ENCODE peak calls at places on chromosome 18, in seven cellular contexts. S, M, U, L, R, E and Y are unnamed samples. For H3K36me3, the result is how much of the 10 kb centered on the place peaks cover.

GRCh38 chr18:67359868-67360838 is 156.4 kb downstream of the DSEL start:
- DNase-seq in S (no peak), M (peak), U (no peak), L (peak), R (peak), E (no peak), Y (peak)

GRCh38 chr18:56815926-56816325 is 164.8 kb downstream of the WDR7 start:
- DNase-seq in S (no peak), M (no peak), U (no peak), L (no peak), R (peak), E (no peak), Y (peak)

GRCh38 chr18:9135912-9136314 is 668 bp upstream of the ANKRD12 start:
- DNase-seq in S (no peak), M (peak), U (peak), L (no peak), R (peak), E (peak), Y (no peak)

GRCh38 chr18:59919026-59919425 is 19.2 kb downstream of the PMAIP1 start:
- DNase-seq in S (no peak), M (no peak), U (no peak), L (no peak), R (no peak), E (no peak), Y (no peak)

GRCh38 chr18:3816601-3817363 is 366.8 kb downstream of the TGIF1 start:
- DNase-seq in S (no peak), M (no peak), U (no peak), L (no peak), R (peak), E (no peak), Y (no peak)

GRCh38 chr18:21261352-21261751 is 19.3 kb downstream of the GREB1L start:
- DNase-seq in S (no peak), M (no peak), U (no peak), L (no peak), R (no peak), E (no peak), Y (no peak)

GRCh38 chr18:63440219-63440618 is 17.9 kb upstream of the VPS4B start:
- DNase-seq in S (no peak), M (no peak), U (no peak), L (no peak), R (no peak), E (no peak), Y (no peak)

GRCh38 chr18:23885750-23886149 is 128.8 kb upstream of the TTC39C start:
- DNase-seq in S (no peak), M (no peak), U (no peak), L (no peak), R (no peak), E (no peak), Y (no peak)

GRCh38 chr18:63166142-63166541 is 153.4 kb downstream of the BCL2 start:
- DNase-seq in S (no peak), M (no peak), U (no peak), L (no peak), R (no peak), E (no peak), Y (no peak)

GRCh38 chr18:28736223-28736622 is 559.3 kb upstream of the CDH2 start:
- DNase-seq in S (no peak), M (no peak), U (no peak), L (no peak), R (no peak), E (no peak), Y (no peak)

GRCh38 chr18:23822590-23823385 is 133.5 kb downstream of the LAMA3 start:
- DNase-seq in S (no peak), M (no peak), U (no peak), L (no peak), R (no peak), E (no peak), Y (no peak)

GRCh38 chr18:45652703-45653490 is 37.6 kb downstream of the SLC14A2 start:
- DNase-seq in S (no peak), M (no peak), U (no peak), L (no peak), R (no peak), E (no peak), Y (no peak)

GRCh38 chr18:42298744-42299685 is 344.0 kb downstream of the PIK3C3 start:
- DNase-seq in S (no peak), M (peak), U (peak), L (peak), R (peak), E (peak), Y (peak)

GRCh38 chr18:41809652-41810051 is 145.4 kb upstream of the PIK3C3 start:
- DNase-seq in S (no peak), M (no peak), U (no peak), L (no peak), R (no peak), E (no peak), Y (no peak)

GRCh38 chr18:12256946-12257345 is 2.8 kb downstream of the CIDEA start:
- DNase-seq in S (no peak), M (no peak), U (no peak), L (no peak), R (no peak), E (no peak), Y (no peak)

GRCh38 chr18:51813740-51814139 is 526.3 kb upstream of the DCC start:
- DNase-seq in S (no peak), M (no peak), U (no peak), L (no peak), R (no peak), E (no peak), Y (no peak)

GRCh38 chr18:79949571-79950439 is 1.6 kb downstream of the SLC66A2 start:
- DNase-seq in S (no peak), M (no peak), U (no peak), L (no peak), R (no peak), E (no peak), Y (no peak)

GRCh38 chr18:57776767-57777166 is 26.3 kb downstream of the ATP8B1 start:
- DNase-seq in S (no peak), M (peak), U (no peak), L (no peak), R (no peak), E (no peak), Y (no peak)

GRCh38 chr18:10477121-10477862 is 22.9 kb downstream of the APCDD1 start:
- DNase-seq in S (no peak), M (no peak), U (no peak), L (no peak), R (no peak), E (no peak), Y (no peak)

GRCh38 chr18:22591231-22591630 is 173.5 kb upstream of the CTAGE1 start:
- DNase-seq in S (no peak), M (no peak), U (no peak), L (no peak), R (no peak), E (no peak), Y (no peak)

GRCh38 chr18:70411886-70412443 is 123.1 kb downstream of the SOCS6 start:
- DNase-seq in S (no peak), M (no peak), U (no peak), L (no peak), R (no peak), E (no peak), Y (no peak)

GRCh38 chr18:3869848-3870247 is 419.9 kb downstream of the TGIF1 start:
- DNase-seq in S (no peak), M (peak), U (peak), L (peak), R (peak), E (no peak), Y (peak)

GRCh38 chr18:21194871-21195771 is 46.9 kb upstream of the GREB1L start:
- DNase-seq in S (no peak), M (peak), U (peak), L (peak), R (peak), E (no peak), Y (no peak)

GRCh38 chr18:23158058-23158457 is 22.8 kb downstream of the CABLES1 start:
- DNase-seq in S (no peak), M (no peak), U (no peak), L (no peak), R (no peak), E (no peak), Y (no peak)

GRCh38 chr18:55850904-55851303 is 262.9 kb upstream of the TCF4 start:
- DNase-seq in S (no peak), M (no peak), U (no peak), L (no peak), R (no peak), E (no peak), Y (no peak)

GRCh38 chr18:79882522-79883241 is 68.8 kb downstream of the SLC66A2 start:
- DNase-seq in S (no peak), M (no peak), U (no peak), L (peak), R (no peak), E (no peak), Y (no peak)

GRCh38 chr18:29181151-29181901 is 1004.4 kb upstream of the CDH2 start:
- DNase-seq in S (no peak), M (no peak), U (no peak), L (no peak), R (no peak), E (no peak), Y (no peak)

GRCh38 chr18:50649821-50650220 is 89.9 kb downstream of the MAPK4 start:
- DNase-seq in S (no peak), M (no peak), U (no peak), L (no peak), R (no peak), E (no peak), Y (no peak)

GRCh38 chr18:36179562-36180334 is 7.5 kb upstream of the MOCOS start:
- DNase-seq in S (no peak), M (peak), U (no peak), L (no peak), R (no peak), E (no peak), Y (no peak)

GRCh38 chr18:13558132-13558531 is 168.2 kb downstream of the FAM210A start:
- DNase-seq in S (no peak), M (peak), U (peak), L (peak), R (peak), E (peak), Y (peak)

GRCh38 chr18:31155498-31155897 is 7.2 kb downstream of the DSC1 start:
- DNase-seq in S (no peak), M (no peak), U (no peak), L (no peak), R (no peak), E (no peak), Y (no peak)

GRCh38 chr18:49030138-49030537 is 79.4 kb upstream of the SMAD7 start:
- DNase-seq in S (no peak), M (no peak), U (no peak), L (no peak), R (no peak), E (no peak), Y (no peak)

GRCh38 chr18:58635891-58636290 is 7.0 kb upstream of the ALPK2 start:
- DNase-seq in S (peak), M (peak), U (peak), L (no peak), R (no peak), E (no peak), Y (no peak)

GRCh38 chr18:45060102-45060501 is 379.4 kb downstream of the SETBP1 start:
- DNase-seq in S (no peak), M (peak), U (no peak), L (no peak), R (no peak), E (no peak), Y (no peak)

GRCh38 chr18:21761471-21762115 is 21.0 kb downstream of the MIB1 start:
- DNase-seq in S (no peak), M (no peak), U (no peak), L (no peak), R (no peak), E (no peak), Y (no peak)

GRCh38 chr18:63578357-63578958 is 8.7 kb upstream of the SERPINB13 start:
- DNase-seq in S (no peak), M (peak), U (peak), L (peak), R (peak), E (no peak), Y (peak)

GRCh38 chr18:34528177-34528576 is 181.9 kb upstream of the DTNA start:
- DNase-seq in S (no peak), M (no peak), U (no peak), L (no peak), R (no peak), E (no peak), Y (no peak)
- TF ChIP-seq SIN3A in S (no peak), M (no peak), U (no peak), L (no peak), R (no peak), E (no peak), Y (no peak)

GRCh38 chr18:47893047-47893446 is 37.4 kb downstream of the SMAD2 start:
- DNase-seq in S (no peak), M (peak), U (no peak), L (no peak), R (no peak), E (no peak), Y (no peak)
- H3K36me3 ChIP-seq in S (under half), M (under half), U (under half), L (under half), R (under half), E (under half), Y (under half)

GRCh38 chr18:7735606-7736175 is 168.6 kb downstream of the PTPRM start:
- DNase-seq in S (no peak), M (no peak), U (no peak), L (no peak), R (no peak), E (no peak), Y (no peak)
- H3K4me3 ChIP-seq in S (no peak), M (no peak), U (no peak), L (no peak), R (no peak), E (no peak), Y (no peak)

GRCh38 chr18:74806700-74807416 is 209.2 kb downstream of the ZNF407 start:
- DNase-seq in S (peak), M (no peak), U (peak), L (no peak), R (peak), E (no peak), Y (peak)
- TF ChIP-seq SIN3A in S (no peak), M (no peak), U (peak), L (no peak), R (no peak), E (no peak), Y (no peak)

GRCh38 chr18:2715990-2716389 is 60.5 kb downstream of the SMCHD1 start:
- DNase-seq in S (no peak), M (no peak), U (no peak), L (no peak), R (no peak), E (no peak), Y (no peak)
- H3K36me3 ChIP-seq in S (under half), M (half or more), U (under half), L (half or more), R (half or more), E (under half), Y (under half)